ENCODE peak calls at places on chromosomes 5 and 9, in ten cellular contexts. C is suprapubic skin, R is body of pancreas, S is H54, D is esophagus muscularis mucosa, A is heart left ventricle, B is breast epithelium, W is adrenal gland, M is sigmoid colon, F is prostate gland. E is an unnamed sample.

GRCh38 chr9:106529616-106530015 is 333.4 kb upstream of the ZNF462 start:
- DNase-seq in A (no peak), R (no peak), C (no peak), M (no peak), F (no peak), S (no peak), W (no peak), B (no peak), D (no peak), E (no peak)

GRCh38 chr9:135241381-135242380 is 154.2 kb downstream of the OLFM1 start:
- DNase-seq in D (no peak), F (no peak), A (no peak), M (peak; percentile 56), R (no peak), B (no peak), W (no peak), C (no peak), S (no peak), E (no peak)

GRCh38 chr5:112880219-112880964 is 19.3 kb downstream of the SRP19 start:
- DNase-seq in A (no peak), F (no peak), W (no peak), R (no peak), B (no peak), D (no peak), S (no peak), C (no peak), M (no peak), E (no peak)

GRCh38 chr9:93096811-93097382 is 880 bp downstream of the CARD19 start:
- DNase-seq in W (peak; percentile 41), S (no peak), D (no peak), B (peak; percentile 5), F (no peak), A (no peak), M (peak; percentile 69), R (peak; percentile 16), C (no peak), E (no peak)

GRCh38 chr5:115165790-115166189 is 3.9 kb downstream of the TRIM36 start:
- DNase-seq in F (no peak), C (no peak), A (no peak), R (no peak), M (no peak), S (no peak), B (no peak), W (no peak), D (no peak), E (no peak)

GRCh38 chr9:6567140-6567591 is 78.4 kb downstream of the GLDC start:
- DNase-seq in C (no peak), R (no peak), W (peak; percentile 80), B (no peak), F (no peak), M (no peak), D (no peak), A (no peak), S (peak; percentile 27), E (no peak)

GRCh38 chr9:3968891-3969290 is 331.0 kb downstream of the GLIS3 start:
- DNase-seq in W (no peak), R (no peak), C (no peak), M (no peak), S (no peak), B (no peak), A (no peak), F (no peak), D (no peak), E (no peak)

GRCh38 chr9:33140406-33141360 is 26.5 kb downstream of the B4GALT1 start:
- DNase-seq in W (no peak), B (no peak), A (no peak), S (no peak), R (no peak), C (peak; percentile 71), D (no peak), M (peak; percentile 56), F (no peak), E (peak; percentile 44)

DNA sequence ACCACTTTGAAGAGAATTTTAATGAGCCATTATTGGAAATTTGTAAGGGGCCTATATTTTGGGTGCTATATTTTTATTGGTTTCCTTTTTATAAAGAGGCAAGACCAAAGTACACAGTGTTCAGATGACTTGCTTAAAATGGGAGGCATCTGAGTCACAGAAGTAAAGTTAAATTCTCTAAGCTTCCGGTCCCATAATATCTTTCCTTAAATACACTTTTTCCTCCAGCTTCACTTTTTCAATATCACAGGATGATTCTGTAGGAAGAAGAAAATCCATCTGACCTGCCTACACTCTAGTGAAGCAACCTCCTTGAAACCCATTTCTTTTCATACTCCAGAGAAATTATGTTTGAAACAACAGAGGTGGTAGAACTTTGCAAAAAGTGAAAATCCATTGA is 274.0 kb downstream of the PIK3R1 start:
- DNase-seq in A (no peak), S (no peak), M (no peak), R (no peak), W (no peak), C (no peak), F (no peak), D (no peak), B (no peak), E (no peak)
- TF ChIP-seq POLR2A in A (no peak), S (no peak), M (no peak), R (no peak), W (no peak), C (no peak), F (no peak), D (no peak), B (no peak), E (no peak)

DNA sequence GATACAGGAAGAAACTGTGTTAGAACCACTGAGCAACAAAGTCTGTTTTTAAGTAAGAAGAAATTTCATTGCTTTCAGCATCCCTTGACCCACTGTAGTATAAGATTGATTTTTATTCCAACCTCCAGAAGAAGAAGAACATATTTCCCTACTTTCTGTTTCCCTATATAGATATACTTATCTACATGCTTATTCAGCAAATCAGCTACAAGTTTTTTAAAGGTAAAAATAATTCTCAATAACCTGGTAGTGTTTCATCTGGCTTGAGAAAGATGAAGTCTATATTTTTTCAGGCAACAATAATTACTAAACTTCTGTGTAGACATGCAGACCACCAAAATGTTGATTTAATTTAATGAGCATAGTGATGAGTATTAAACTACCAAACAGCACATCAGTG is 201.0 kb downstream of the OSTF1 start:
- DNase-seq in R (no peak), M (no peak), S (no peak), C (no peak), A (no peak), D (no peak), W (no peak), B (no peak), F (no peak), E (no peak)
- TF ChIP-seq POLR2A in R (no peak), M (no peak), S (no peak), C (no peak), A (no peak), D (no peak), W (no peak), B (no peak), F (no peak), E (no peak)

GRCh38 chr5:72305194-72306142 is 14.6 kb downstream of the MRPS27 start:
- DNase-seq in M (no peak), C (no peak), D (no peak), B (no peak), S (no peak), F (no peak), W (no peak), R (no peak), A (no peak), E (no peak)

GRCh38 chr5:72308853-72309191 is 11.2 kb downstream of the MRPS27 start:
- DNase-seq in B (no peak), F (no peak), M (no peak), A (no peak), W (no peak), S (no peak), C (no peak), R (no peak), D (no peak), E (no peak)

GRCh38 chr5:72307573-72307967 is 12.5 kb downstream of the MRPS27 start:
- DNase-seq in F (no peak), C (no peak), B (no peak), S (no peak), R (no peak), A (no peak), D (no peak), W (no peak), M (no peak), E (no peak)

DNA sequence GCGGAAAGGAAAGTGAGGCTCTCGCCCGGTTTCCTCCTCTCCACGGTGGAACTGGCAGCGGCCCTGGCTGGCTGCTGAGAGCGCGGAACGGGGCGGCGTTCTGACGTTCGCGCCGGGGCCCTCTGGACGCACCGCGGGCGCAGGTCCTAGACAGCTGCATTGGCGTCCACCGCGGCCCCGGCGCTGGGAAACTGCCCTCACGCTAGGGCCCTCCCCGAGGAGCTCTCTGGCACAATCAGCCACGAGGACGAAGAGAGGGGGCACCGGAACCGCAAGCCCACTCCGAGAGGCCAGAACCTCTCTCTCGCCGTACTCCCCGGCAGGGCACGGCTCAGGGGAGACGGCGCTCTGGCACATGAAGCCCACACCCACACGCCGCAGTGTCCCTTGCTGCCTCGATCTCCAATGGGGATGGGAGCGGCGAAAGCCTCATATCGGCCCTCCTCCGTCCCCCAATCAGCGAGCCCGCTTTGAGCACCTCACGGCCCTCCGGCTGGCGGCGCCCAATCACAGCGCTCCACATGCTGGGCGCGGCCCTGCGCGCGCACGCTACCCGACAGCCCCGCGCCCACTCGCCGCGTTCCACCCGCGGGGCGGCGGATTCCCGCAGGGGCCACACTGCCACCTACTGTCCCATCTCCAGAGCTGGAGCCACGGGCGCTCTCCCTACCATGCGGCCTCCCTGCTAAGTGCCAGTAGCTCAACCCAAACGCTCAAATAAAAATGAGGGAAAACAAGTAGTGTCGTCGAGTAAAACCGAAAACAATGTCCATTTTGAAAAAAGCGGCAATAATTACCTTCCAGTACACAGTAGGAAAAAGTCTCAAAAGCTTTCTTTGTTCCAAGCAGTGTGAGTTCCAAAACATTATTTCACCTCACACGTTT is 11.8 kb downstream of the MRPS27 start:
- DNase-seq in W (peak; percentile 99), S (peak; percentile 92), C (peak; percentile 99), A (peak; percentile 97), M (peak; percentile 99), F (peak; percentile 98), D (peak; percentile 99), B (peak; percentile 97), R (peak; percentile 98), E (peak; percentile 98)
- TF ChIP-seq POLR2A in W (peak; percentile 99), S (peak; percentile 99), C (no peak), A (peak; percentile 83), M (peak; percentile 80), F (peak; percentile 97), D (peak; percentile 64), B (peak; percentile 57), R (peak; percentile 97), E (peak; percentile 97)

GRCh38 chr5:138465288-138466057 is at the start of gene EGR1:
- DNase-seq in F (peak; percentile 96), B (peak; percentile 93), C (peak; percentile 98), S (peak; percentile 75), D (peak; percentile 100), W (peak; percentile 95), R (peak; percentile 97), A (peak; percentile 95), M (peak; percentile 98), E (peak; percentile 97)

GRCh38 chr5:138468133-138468965 is 3.1 kb downstream of the EGR1 start:
- DNase-seq in F (no peak), W (no peak), C (no peak), S (no peak), M (no peak), B (no peak), A (no peak), R (peak; percentile 58), D (no peak), E (no peak)

GRCh38 chr5:138467711-138468132 is 2.4 kb downstream of the EGR1 start:
- DNase-seq in W (no peak), S (no peak), C (no peak), B (no peak), A (no peak), D (no peak), F (no peak), R (peak; percentile 71), M (no peak), E (no peak)

GRCh38 chr5:138466058-138466899 is 1.0 kb downstream of the EGR1 start:
- DNase-seq in B (no peak), W (peak; percentile 46), S (no peak), M (no peak), A (no peak), R (peak; percentile 86), C (no peak), D (no peak), F (peak; percentile 42), E (no peak)

DNA sequence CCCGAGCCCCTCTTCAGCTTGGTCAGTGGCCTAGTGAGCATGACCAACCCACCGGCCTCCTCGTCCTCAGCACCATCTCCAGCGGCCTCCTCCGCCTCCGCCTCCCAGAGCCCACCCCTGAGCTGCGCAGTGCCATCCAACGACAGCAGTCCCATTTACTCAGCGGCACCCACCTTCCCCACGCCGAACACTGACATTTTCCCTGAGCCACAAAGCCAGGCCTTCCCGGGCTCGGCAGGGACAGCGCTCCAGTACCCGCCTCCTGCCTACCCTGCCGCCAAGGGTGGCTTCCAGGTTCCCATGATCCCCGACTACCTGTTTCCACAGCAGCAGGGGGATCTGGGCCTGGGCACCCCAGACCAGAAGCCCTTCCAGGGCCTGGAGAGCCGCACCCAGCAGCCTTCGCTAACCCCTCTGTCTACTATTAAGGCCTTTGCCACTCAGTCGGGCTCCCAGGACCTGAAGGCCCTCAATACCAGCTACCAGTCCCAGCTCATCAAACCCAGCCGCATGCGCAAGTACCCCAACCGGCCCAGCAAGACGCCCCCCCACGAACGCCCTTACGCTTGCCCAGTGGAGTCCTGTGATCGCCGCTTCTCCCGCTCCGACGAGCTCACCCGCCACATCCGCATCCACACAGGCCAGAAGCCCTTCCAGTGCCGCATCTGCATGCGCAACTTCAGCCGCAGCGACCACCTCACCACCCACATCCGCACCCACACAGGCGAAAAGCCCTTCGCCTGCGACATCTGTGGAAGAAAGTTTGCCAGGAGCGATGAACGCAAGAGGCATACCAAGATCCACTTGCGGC is 1.8 kb downstream of the EGR1 start:
- DNase-seq in B (no peak), D (no peak), F (no peak), M (no peak), W (no peak), S (no peak), R (peak; percentile 77), A (no peak), C (no peak), E (no peak)
- TF ChIP-seq POLR2A in B (peak; percentile 24), D (no peak), F (no peak), M (no peak), W (no peak), S (no peak), R (peak; percentile 41), A (no peak), C (no peak), E (no peak)

E was measured in Peyer's patch.